ENCODE peak calls at places on chromosomes 5 and 9, in six cellular contexts. T is coronary artery, U is right atrium auricular region, B is epithelial cell of esophagus, E is endothelial cell, V is upper lobe of right lung. N is an unnamed sample.

GRCh38 chr5:23704176-23704855 is 196.9 kb downstream of the PRDM9 start:
- DNase-seq in T (no peak), U (no peak), B (peak), E (no peak), V (no peak), N (no peak)

GRCh38 chr9:99037768-99038167 is 67.1 kb upstream of the TGFBR1 start:
- DNase-seq in T (no peak), U (no peak), B (no peak), E (no peak), V (no peak), N (no peak)

GRCh38 chr9:84177397-84177796 is 163.2 kb downstream of the SLC28A3 start:
- DNase-seq in T (no peak), U (no peak), B (no peak), E (no peak), V (no peak), N (no peak)

GRCh38 chr5:173412566-173412965 is 84.4 kb upstream of the STC2 start:
- DNase-seq in T (no peak), U (no peak), B (no peak), E (no peak), V (no peak), N (no peak)

GRCh38 chr9:5879419-5880181 is 11.1 kb upstream of the MLANA start:
- DNase-seq in T (no peak), U (no peak), B (peak), E (no peak), V (no peak), N (no peak)

GRCh38 chr9:88186495-88187110 is 48.3 kb upstream of the SPATA31C2 start:
- DNase-seq in T (no peak), U (no peak), B (no peak), E (no peak), V (no peak), N (no peak)

GRCh38 chr5:61603211-61603908 is 271.3 kb downstream of the ZSWIM6 start:
- DNase-seq in T (no peak), U (no peak), B (peak), E (no peak), V (no peak), N (no peak)

GRCh38 chr5:73205309-73205708 is 32.3 kb downstream of the TMEM174 start:
- DNase-seq in T (no peak), U (no peak), B (no peak), E (no peak), V (no peak), N (no peak)

GRCh38 chr5:94715843-94716242 is 97.4 kb downstream of the SLF1 start:
- DNase-seq in T (no peak), U (no peak), B (no peak), E (no peak), V (no peak), N (no peak)

GRCh38 chr5:103340132-103340531 is 81.6 kb downstream of the MACIR start:
- DNase-seq in T (no peak), U (no peak), B (no peak), E (no peak), V (no peak), N (no peak)

GRCh38 chr5:9903806-9904205 is 273.7 kb upstream of the TAS2R1 start:
- DNase-seq in T (no peak), U (no peak), B (peak), E (no peak), V (no peak), N (peak)

GRCh38 chr9:134294228-134295071 is 31.8 kb upstream of the RXRA start:
- DNase-seq in T (no peak), U (peak), B (no peak), E (no peak), V (no peak), N (no peak)

GRCh38 chr9:79377315-79377855 is 194.4 kb upstream of the TLE4 start:
- DNase-seq in T (no peak), U (no peak), B (peak), E (no peak), V (no peak), N (no peak)

GRCh38 chr5:60163762-60164161 is 270.2 kb upstream of the PDE4D start:
- DNase-seq in T (no peak), U (no peak), B (no peak), E (no peak), V (no peak), N (no peak)

GRCh38 chr9:126343271-126343700 is 16.7 kb downstream of the MVB12B start:
- DNase-seq in T (no peak), U (no peak), B (no peak), E (no peak), V (no peak), N (no peak)

GRCh38 chr5:88298425-88298824 is 29.8 kb upstream of the TMEM161B start:
- DNase-seq in T (no peak), U (no peak), B (peak), E (no peak), V (no peak), N (no peak)

GRCh38 chr9:22170990-22171663 is 162.0 kb upstream of the CDKN2B start:
- DNase-seq in T (no peak), U (no peak), B (no peak), E (no peak), V (no peak), N (no peak)

GRCh38 chr9:6014668-6015270 is 655 bp downstream of the RANBP6 start:
- DNase-seq in T (no peak), U (no peak), B (peak), E (no peak), V (no peak), N (no peak)

GRCh38 chr9:4583001-4583400 is 79.1 kb upstream of the PLPP6 start:
- DNase-seq in T (no peak), U (no peak), B (no peak), E (no peak), V (no peak), N (no peak)

GRCh38 chr9:133589454-133590227 is 19.5 kb downstream of the FAM163B start:
- DNase-seq in T (no peak), U (no peak), B (no peak), E (no peak), V (no peak), N (no peak)

DNA sequence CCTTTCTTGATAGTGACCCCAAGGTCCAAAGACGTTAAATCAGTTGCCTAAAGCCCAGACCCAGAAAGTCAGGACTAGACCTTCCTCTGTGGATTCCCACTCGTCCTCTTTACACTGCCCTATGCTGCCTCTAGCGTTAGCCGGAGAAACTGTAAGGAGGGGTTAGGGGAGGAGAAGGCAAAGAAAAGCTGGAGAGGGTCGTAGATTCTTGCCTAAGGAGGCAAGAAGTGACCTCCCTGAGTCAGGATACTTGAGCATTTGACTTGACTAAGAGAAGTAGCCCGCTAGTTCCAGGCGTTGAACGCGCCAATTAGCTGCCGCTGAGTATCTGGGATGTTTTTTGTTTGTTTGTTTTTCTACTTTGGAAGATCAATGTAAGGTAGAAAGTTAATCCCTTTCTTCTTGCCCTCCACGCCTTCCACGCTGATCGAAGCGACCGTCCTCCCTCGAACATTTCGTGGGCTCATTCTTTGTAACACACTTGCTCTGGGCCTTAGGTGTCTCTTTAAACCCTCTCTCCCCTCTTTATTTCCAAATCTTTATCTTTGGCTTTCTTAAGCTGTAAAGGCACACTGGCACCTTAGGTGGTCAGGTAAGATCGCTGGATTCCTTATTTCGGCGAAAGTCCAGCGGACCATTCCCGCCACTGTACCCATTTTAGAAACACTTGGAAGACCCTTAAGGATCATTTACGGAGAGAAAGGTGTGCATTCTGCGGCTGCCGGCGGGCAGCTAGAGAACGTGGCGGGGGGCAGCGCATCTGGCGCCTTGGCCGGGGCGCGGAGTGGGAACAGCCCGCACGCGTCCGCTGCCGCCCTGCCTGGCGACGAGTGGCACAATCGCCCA is 5.1 kb upstream of the RGMB start:
- DNase-seq in T (no peak), U (no peak), B (peak), E (peak), V (peak), N (peak)
- TF ChIP-seq CTCF in T (peak), U (peak), B (peak), E (peak), V (peak), N (peak)

GRCh38 chr5:163503106-163504090 is 2.0 kb upstream of the MAT2B start:
- DNase-seq in T (no peak), U (peak), B (peak), E (peak), V (peak), N (no peak)
- TF ChIP-seq CTCF in T (no peak), U (peak), B (peak), E (no peak), V (peak), N (peak)

DNA sequence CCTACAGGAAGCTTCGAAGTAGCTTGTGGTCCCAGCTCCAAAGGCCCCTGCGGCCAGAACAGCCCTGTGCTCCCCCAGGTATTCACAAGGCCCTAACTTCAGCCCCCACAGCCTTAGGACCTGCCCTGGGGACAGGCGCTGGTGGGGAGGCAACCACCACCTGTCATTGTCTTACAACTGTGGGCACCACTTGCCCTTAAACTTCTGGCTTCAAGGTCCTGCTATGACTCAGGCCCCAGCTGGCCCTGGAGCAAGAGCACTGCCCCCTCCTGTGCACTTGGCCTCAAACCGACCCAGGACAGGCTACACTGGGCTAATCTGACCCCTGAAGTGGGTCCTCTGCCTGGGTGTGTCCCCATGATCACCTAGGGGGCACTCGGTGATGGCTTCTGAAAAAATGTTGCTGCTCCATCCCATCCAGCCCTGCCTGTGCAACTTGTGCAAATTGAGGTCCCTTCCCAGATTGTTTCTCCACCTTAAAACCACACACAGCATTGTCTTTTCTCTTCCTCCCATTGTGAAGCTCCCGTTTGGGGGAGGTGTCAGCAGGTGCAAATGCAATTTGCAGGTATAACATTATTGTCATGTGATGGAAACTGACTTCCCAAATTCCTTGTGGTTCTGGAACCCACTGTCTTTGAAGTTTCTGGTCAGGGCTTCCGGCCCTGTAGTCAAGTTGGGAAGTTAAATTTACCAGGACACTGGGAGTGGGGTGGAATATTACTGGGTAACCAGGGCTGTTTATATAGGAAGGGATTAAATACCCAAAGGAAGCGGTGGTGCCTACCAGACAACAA is 1.1 kb upstream of the PROB1 start:
- DNase-seq in T (no peak), U (no peak), B (no peak), E (no peak), V (no peak), N (no peak)
- TF ChIP-seq CTCF in T (no peak), U (no peak), B (no peak), E (no peak), V (no peak), N (no peak)

GRCh38 chr5:135950611-135951010 is 4.2 kb downstream of the LECT2 start:
- DNase-seq in T (no peak), U (no peak), B (no peak), E (no peak), V (no peak), N (no peak)

GRCh38 chr5:135951807-135952206 is 3.0 kb downstream of the LECT2 start:
- DNase-seq in T (no peak), U (no peak), B (no peak), E (no peak), V (no peak), N (no peak)

GRCh38 chr5:135952683-135953082 is 2.1 kb downstream of the LECT2 start:
- DNase-seq in T (no peak), U (no peak), B (no peak), E (no peak), V (no peak), N (no peak)

GRCh38 chr5:135953850-135954249 is 933 bp downstream of the LECT2 start:
- DNase-seq in T (no peak), U (no peak), B (no peak), E (no peak), V (no peak), N (no peak)

GRCh38 chr5:135951257-135951656 is 3.5 kb downstream of the LECT2 start:
- DNase-seq in T (no peak), U (no peak), B (no peak), E (no peak), V (no peak), N (no peak)
- TF ChIP-seq CTCF in T (no peak), U (no peak), B (no peak), E (no peak), V (no peak), N (no peak)

DNA sequence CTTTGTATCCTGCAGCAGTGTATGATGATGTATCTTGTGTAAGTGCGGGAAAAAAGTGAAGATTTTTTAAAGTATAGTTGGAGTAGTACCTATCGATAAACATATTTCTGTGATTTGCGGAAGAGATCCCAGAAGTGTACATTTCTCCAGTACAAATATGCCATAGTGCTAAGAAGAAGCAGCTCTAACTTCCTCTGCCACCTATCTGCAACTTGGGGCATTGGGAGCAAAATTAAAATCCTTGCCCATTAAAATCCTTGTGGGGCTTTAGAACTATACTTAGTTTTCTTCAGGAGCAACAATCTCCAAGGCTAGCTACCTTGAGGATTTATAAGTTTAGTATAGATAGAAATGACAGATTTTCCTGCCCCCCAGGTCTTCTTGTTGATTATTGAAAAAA is 123.7 kb downstream of the VCAN start:
- DNase-seq in T (no peak), U (no peak), B (no peak), E (no peak), V (no peak), N (no peak)
- TF ChIP-seq CTCF in T (no peak), U (no peak), B (peak), E (no peak), V (no peak), N (peak)

GRCh38 chr5:58963821-58964220 is 380.9 kb downstream of the RAB3C start:
- DNase-seq in T (no peak), U (no peak), B (no peak), E (no peak), V (no peak), N (no peak)
- TF ChIP-seq CTCF in T (no peak), U (no peak), B (no peak), E (no peak), V (no peak), N (no peak)

GRCh38 chr5:1542011-1542410 is 18.3 kb upstream of the LPCAT1 start:
- DNase-seq in T (no peak), U (peak), B (no peak), E (no peak), V (no peak), N (peak)

GRCh38 chr5:1541662-1542008 is 17.9 kb upstream of the LPCAT1 start:
- DNase-seq in T (no peak), U (peak), B (no peak), E (no peak), V (no peak), N (no peak)

GRCh38 chr5:1538741-1539392 is 15.1 kb upstream of the LPCAT1 start:
- DNase-seq in T (no peak), U (no peak), B (no peak), E (no peak), V (no peak), N (peak)

GRCh38 chr5:1540831-1541661 is 17.3 kb upstream of the LPCAT1 start:
- DNase-seq in T (peak), U (peak), B (no peak), E (no peak), V (peak), N (peak)

DNA sequence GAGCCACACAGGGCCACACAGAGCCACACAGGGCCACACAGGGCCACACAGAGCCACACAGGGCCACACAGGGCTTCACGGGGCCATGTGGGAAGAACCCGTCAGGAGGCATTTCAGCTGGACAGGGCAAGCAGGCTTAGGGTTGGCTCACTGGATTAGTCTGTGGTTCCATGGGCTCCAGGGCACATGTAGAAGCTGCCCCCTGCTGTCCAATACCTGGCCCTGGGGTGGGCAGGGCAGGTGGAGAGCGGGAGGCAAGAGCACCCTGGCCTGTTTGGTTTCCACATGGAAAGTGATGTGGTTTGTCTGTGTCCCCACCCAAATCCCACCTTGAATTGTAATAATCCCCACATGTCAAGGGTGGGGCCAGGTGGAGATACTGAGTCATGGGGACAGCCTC is 16.4 kb upstream of the LPCAT1 start:
- DNase-seq in T (no peak), U (peak), B (no peak), E (no peak), V (peak), N (peak)
- TF ChIP-seq CTCF in T (no peak), U (no peak), B (no peak), E (no peak), V (no peak), N (no peak)